ENCODE peak calls at places on chromosomes 7 and 10, in five cellular contexts. S is MCF 10A; D is psoas muscle; W is foreskin fibroblast; V is activated CD8-positive, alpha-beta T cell treated with anti-CD3 and anti-CD28 coated beads for 36 hours. O is an unnamed sample.
A peak's percentile ranks its signal among the peaks of the same experiment; 100 is the strongest.

GRCh38 chr7:100884741-100885439 is 4.6 kb downstream of the UFSP1 start:
- DNase-seq in S (no peak), V (peak; percentile 54), W (no peak), D (no peak), O (no peak)

GRCh38 chr7:18529213-18529612 is 33.7 kb downstream of the HDAC9 start:
- DNase-seq in W (no peak), S (no peak), V (no peak), D (no peak), O (no peak)

GRCh38 chr7:91892099-91892788 is 11.7 kb upstream of the MTERF1 start:
- DNase-seq in S (no peak), V (no peak), W (no peak), D (no peak), O (no peak)

GRCh38 chr7:55887786-55888185 is 530 bp downstream of the ZNF713 start:
- DNase-seq in S (no peak), V (no peak), D (peak; percentile 10), W (peak; percentile 11), O (no peak)

GRCh38 chr10:6525599-6526160 is 54.4 kb downstream of the PRKCQ start:
- DNase-seq in W (no peak), V (no peak), D (no peak), S (no peak), O (no peak)

GRCh38 chr7:116310131-116310530 is 99.8 kb downstream of the TES start:
- DNase-seq in W (no peak), S (no peak), V (no peak), D (no peak), O (no peak)

GRCh38 chr7:152675761-152676636 is at the start of gene XRCC2:
- DNase-seq in W (peak; percentile 95), S (peak; percentile 94), D (peak; percentile 91), V (peak; percentile 93), O (peak; percentile 99)

GRCh38 chr10:48993627-48994026 is 54.0 kb upstream of the LRRC18 start:
- DNase-seq in W (no peak), V (no peak), D (no peak), S (no peak), O (no peak)

GRCh38 chr10:50382576-50383023 is 131.3 kb upstream of the ASAH2 start:
- DNase-seq in V (no peak), W (peak; percentile 10), S (no peak), D (no peak), O (no peak)

GRCh38 chr10:30092151-30092790 is 32.9 kb upstream of the JCAD start:
- DNase-seq in V (no peak), S (peak; percentile 47), W (peak; percentile 45), D (no peak), O (no peak)

GRCh38 chr7:149785983-149786382 is 12.6 kb upstream of the ZNF467 start:
- DNase-seq in W (no peak), D (no peak), V (no peak), S (no peak), O (no peak)

GRCh38 chr10:21500578-21500910 is 24.9 kb downstream of the SKIDA1 start:
- DNase-seq in S (no peak), V (no peak), W (no peak), D (no peak), O (peak; percentile 72)

GRCh38 chr7:74405191-74405898 is 48.4 kb upstream of the GTF2IRD1 start:
- DNase-seq in V (peak; percentile 29), S (no peak), D (no peak), W (peak; percentile 26), O (no peak)

GRCh38 chr10:14184841-14185500 is 145.8 kb downstream of the FRMD4A start:
- DNase-seq in D (no peak), S (peak; percentile 61), V (peak; percentile 76), W (no peak), O (no peak)

GRCh38 chr7:105602325-105603305 is 21.3 kb upstream of the EFCAB10 start:
- DNase-seq in D (no peak), V (no peak), W (peak; percentile 89), S (no peak), O (no peak)

GRCh38 chr10:77784856-77785255 is 141.7 kb downstream of the DLG5 start:
- DNase-seq in S (no peak), D (no peak), V (no peak), W (peak; percentile 92), O (no peak)

GRCh38 chr10:59621771-59622170 is 87.9 kb downstream of the SLC16A9 start:
- DNase-seq in W (no peak), V (no peak), D (no peak), S (no peak), O (no peak)

GRCh38 chr10:117461766-117462423 is 80.7 kb upstream of the EMX2 start:
- DNase-seq in W (peak; percentile 96), D (peak; percentile 65), V (no peak), S (peak; percentile 91), O (no peak)

GRCh38 chr7:130298079-130298478 is 5.1 kb downstream of the CPA4 start:
- DNase-seq in S (no peak), V (no peak), D (no peak), W (no peak), O (no peak)

GRCh38 chr10:76036410-76036940 is 605.1 kb downstream of the LRMDA start:
- DNase-seq in V (peak; percentile 55), W (peak; percentile 85), D (peak; percentile 72), S (peak; percentile 63), O (peak; percentile 89)

GRCh38 chr7:40815512-40815911 is 680.7 kb downstream of the SUGCT start:
- DNase-seq in S (peak; percentile 38), D (no peak), V (no peak), W (peak; percentile 96), O (no peak)

GRCh38 chr7:95317546-95317945 is 6.8 kb downstream of the PON1 start:
- DNase-seq in D (no peak), S (no peak), W (no peak), V (no peak), O (no peak)

GRCh38 chr10:36819781-36820180 is 305.6 kb upstream of the ANKRD30A start:
- DNase-seq in V (no peak), D (no peak), W (no peak), S (no peak), O (no peak)

GRCh38 chr10:10540383-10540782 is 477.3 kb upstream of the CELF2 start:
- DNase-seq in V (no peak), S (no peak), W (peak; percentile 78), D (no peak), O (no peak)

GRCh38 chr10:120477006-120477722 is 20.1 kb downstream of the PLPP4 start:
- DNase-seq in V (no peak), W (no peak), D (no peak), S (no peak), O (peak; percentile 42)

GRCh38 chr7:156777364-156778069 is 115.5 kb downstream of the LMBR1 start:
- DNase-seq in V (peak; percentile 76), W (no peak), S (no peak), D (no peak), O (no peak)

GRCh38 chr10:60280475-60280874 is 109.2 kb downstream of the ANK3 start:
- DNase-seq in S (no peak), V (no peak), W (no peak), D (no peak), O (no peak)

GRCh38 chr10:93030409-93030808 is 30.2 kb upstream of the CYP26C1 start:
- DNase-seq in W (peak; percentile 79), S (peak; percentile 49), D (no peak), V (no peak), O (no peak)

GRCh38 chr10:81570878-81571794 is 303.9 kb upstream of the NRG3 start:
- DNase-seq in V (no peak), S (no peak), W (no peak), D (no peak), O (no peak)

GRCh38 chr10:61400524-61400923 is 52.7 kb downstream of the TMEM26 start:
- DNase-seq in V (no peak), D (no peak), W (no peak), S (no peak), O (no peak)
- TF ChIP-seq CTCF in V (no peak), D (no peak), W (no peak), S (no peak), O (no peak)

GRCh38 chr7:51253157-51253556 is 63.5 kb downstream of the COBL start:
- DNase-seq in W (no peak), V (no peak), S (peak; percentile 35), D (no peak), O (no peak)
- TF ChIP-seq CTCF in W (no peak), V (no peak), S (peak; percentile 22), D (peak; percentile 7), O (no peak)

GRCh38 chr7:142883145-142883544 is 2.4 kb downstream of the TRPV6 start:
- DNase-seq in W (no peak), D (no peak), S (no peak), V (no peak), O (peak; percentile 48)

GRCh38 chr7:142879060-142879459 is 6.5 kb downstream of the TRPV6 start:
- DNase-seq in D (no peak), V (no peak), W (no peak), S (no peak), O (no peak)

GRCh38 chr7:142881586-142882337 is 3.8 kb downstream of the TRPV6 start:
- DNase-seq in D (no peak), S (no peak), V (no peak), W (no peak), O (peak; percentile 62)

GRCh38 chr7:142882338-142882678 is 3.2 kb downstream of the TRPV6 start:
- DNase-seq in V (no peak), W (no peak), D (no peak), S (no peak), O (peak; percentile 54)

DNA sequence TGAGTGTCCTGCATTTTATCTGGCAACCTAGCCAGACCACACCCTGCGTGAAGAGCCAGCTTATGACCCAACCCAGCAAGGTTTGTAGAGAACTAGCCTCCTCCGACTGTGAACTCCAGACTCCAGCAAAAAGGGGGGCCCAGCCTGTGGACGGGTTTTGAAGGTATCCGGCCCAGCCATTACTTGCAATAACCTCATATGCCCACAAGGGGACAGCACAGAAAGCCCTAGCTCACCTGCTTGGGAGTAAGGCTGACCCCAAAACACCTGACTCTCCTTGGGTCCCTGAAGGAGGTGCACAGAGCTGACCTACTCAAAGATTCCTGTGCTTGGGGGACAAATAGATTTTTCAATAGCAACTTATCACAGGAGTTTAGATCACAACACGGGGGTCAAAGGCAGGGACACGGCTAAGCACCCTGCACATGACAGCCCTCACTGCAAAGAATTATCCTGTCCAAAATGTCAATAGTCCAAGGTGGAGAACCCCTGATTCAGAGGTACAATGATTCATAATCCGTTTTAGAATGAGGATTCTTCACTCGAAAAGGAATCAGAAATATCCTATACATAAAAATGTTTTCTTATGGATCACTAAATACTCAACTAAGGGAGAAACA is 4.5 kb downstream of the TRPV6 start:
- DNase-seq in S (peak; percentile 61), V (peak; percentile 67), W (peak; percentile 58), D (no peak), O (peak; percentile 77)
- TF ChIP-seq CTCF in S (peak; percentile 84), V (peak; percentile 90), W (peak; percentile 72), D (peak; percentile 43), O (peak; percentile 53)

GRCh38 chr10:99370993-99371392 is 41.8 kb downstream of the CNNM1 start:
- DNase-seq in W (peak; percentile 64), V (peak; percentile 50), D (no peak), S (peak; percentile 43), O (no peak)
- TF ChIP-seq CTCF in W (peak; percentile 67), V (peak; percentile 59), D (no peak), S (peak; percentile 47), O (peak; percentile 43)

GRCh38 chr10:132371641-132372081 is 25.3 kb upstream of the PWWP2B start:
- DNase-seq in D (no peak), V (peak; percentile 54), S (no peak), W (no peak), O (no peak)
- TF ChIP-seq CTCF in D (no peak), V (peak; percentile 14), S (peak; percentile 19), W (peak; percentile 40), O (peak; percentile 36)

GRCh38 chr10:104767745-104768144 is 126.7 kb downstream of the SORCS3 start:
- DNase-seq in S (peak; percentile 30), D (no peak), V (no peak), W (peak; percentile 2), O (no peak)
- TF ChIP-seq CTCF in S (peak; percentile 33), D (no peak), V (no peak), W (no peak), O (no peak)